ENCODE peak calls at places on chromosomes 13 and 19, in five cellular contexts. One of them, this sample, is unnamed.

GRCh38 chr13:112066624-112067004 is 335 bp upstream of the SOX1 start:
- DNase-seq in RPMI7951: no peak
- DNase-seq in activated naive CD4-positive, alpha-beta T cell: no peak
- DNase-seq in brain microvascular endothelial cell: no peak
- DNase-seq in NCI-H146: peak
- DNase-seq in this sample: no peak

GRCh38 chr19:34573226-34573864 is 91.8 kb downstream of the WTIP start:
- DNase-seq in RPMI7951: no peak
- DNase-seq in activated naive CD4-positive, alpha-beta T cell: no peak
- DNase-seq in brain microvascular endothelial cell: no peak
- DNase-seq in NCI-H146: no peak
- DNase-seq in this sample: no peak

GRCh38 chr13:26011996-26012688 is 39.7 kb downstream of the SHISA2 start:
- DNase-seq in RPMI7951: peak
- DNase-seq in activated naive CD4-positive, alpha-beta T cell: no peak
- DNase-seq in brain microvascular endothelial cell: no peak
- DNase-seq in NCI-H146: no peak
- DNase-seq in this sample: no peak

GRCh38 chr13:39961036-39961435 is 305.6 kb downstream of the COG6 start:
- DNase-seq in RPMI7951: no peak
- DNase-seq in activated naive CD4-positive, alpha-beta T cell: no peak
- DNase-seq in brain microvascular endothelial cell: peak
- DNase-seq in NCI-H146: no peak
- DNase-seq in this sample: no peak

GRCh38 chr19:14519860-14520407 is 1.7 kb upstream of the DNAJB1 start:
- DNase-seq in RPMI7951: peak
- DNase-seq in activated naive CD4-positive, alpha-beta T cell: no peak
- DNase-seq in brain microvascular endothelial cell: no peak
- DNase-seq in NCI-H146: no peak
- DNase-seq in this sample: no peak

GRCh38 chr19:35901055-35901644 is 810 bp upstream of the NFKBID start:
- DNase-seq in RPMI7951: peak
- DNase-seq in activated naive CD4-positive, alpha-beta T cell: no peak
- DNase-seq in brain microvascular endothelial cell: peak
- DNase-seq in NCI-H146: no peak
- DNase-seq in this sample: no peak

GRCh38 chr13:76944457-76944856 is 3.9 kb upstream of the ACOD1 start:
- DNase-seq in RPMI7951: peak
- DNase-seq in activated naive CD4-positive, alpha-beta T cell: no peak
- DNase-seq in brain microvascular endothelial cell: peak
- DNase-seq in NCI-H146: no peak
- DNase-seq in this sample: no peak

GRCh38 chr13:28636078-28636477 is 22.9 kb upstream of the POMP start:
- DNase-seq in RPMI7951: no peak
- DNase-seq in activated naive CD4-positive, alpha-beta T cell: no peak
- DNase-seq in brain microvascular endothelial cell: no peak
- DNase-seq in NCI-H146: no peak
- DNase-seq in this sample: no peak

GRCh38 chr13:36859259-36859658 is 40.2 kb downstream of the RFXAP start:
- DNase-seq in RPMI7951: no peak
- DNase-seq in activated naive CD4-positive, alpha-beta T cell: no peak
- DNase-seq in brain microvascular endothelial cell: no peak
- DNase-seq in NCI-H146: no peak
- DNase-seq in this sample: no peak

GRCh38 chr13:113591750-113592149 is 7.2 kb downstream of the TFDP1 start:
- DNase-seq in RPMI7951: no peak
- DNase-seq in activated naive CD4-positive, alpha-beta T cell: no peak
- DNase-seq in brain microvascular endothelial cell: no peak
- DNase-seq in NCI-H146: no peak
- DNase-seq in this sample: peak

GRCh38 chr13:23563085-23563484 is 7.1 kb upstream of the TNFRSF19 start:
- DNase-seq in RPMI7951: no peak
- DNase-seq in activated naive CD4-positive, alpha-beta T cell: no peak
- DNase-seq in brain microvascular endothelial cell: no peak
- DNase-seq in NCI-H146: no peak
- DNase-seq in this sample: no peak

GRCh38 chr13:114027046-114027760 is 53.3 kb upstream of the C13orf46 start:
- DNase-seq in RPMI7951: no peak
- DNase-seq in activated naive CD4-positive, alpha-beta T cell: no peak
- DNase-seq in brain microvascular endothelial cell: no peak
- DNase-seq in NCI-H146: no peak
- DNase-seq in this sample: no peak

GRCh38 chr19:12623361-12624031 is 12.8 kb downstream of the ZNF791 start:
- DNase-seq in RPMI7951: no peak
- DNase-seq in activated naive CD4-positive, alpha-beta T cell: no peak
- DNase-seq in brain microvascular endothelial cell: no peak
- DNase-seq in NCI-H146: no peak
- DNase-seq in this sample: no peak

GRCh38 chr13:26062853-26063444 is 11.1 kb upstream of the SHISA2 start:
- DNase-seq in RPMI7951: peak
- DNase-seq in activated naive CD4-positive, alpha-beta T cell: no peak
- DNase-seq in brain microvascular endothelial cell: peak
- DNase-seq in NCI-H146: peak
- DNase-seq in this sample: no peak

GRCh38 chr13:50387124-50387581 is 371.9 kb downstream of the KCNRG start:
- DNase-seq in RPMI7951: peak
- DNase-seq in activated naive CD4-positive, alpha-beta T cell: no peak
- DNase-seq in brain microvascular endothelial cell: no peak
- DNase-seq in NCI-H146: peak
- DNase-seq in this sample: peak

GRCh38 chr19:45404557-45405434 is at the start of gene PPP1R13L:
- DNase-seq in RPMI7951: peak
- DNase-seq in activated naive CD4-positive, alpha-beta T cell: no peak
- DNase-seq in brain microvascular endothelial cell: peak
- DNase-seq in NCI-H146: peak
- DNase-seq in this sample: peak

GRCh38 chr13:96661612-96662011 is 332.7 kb downstream of the OXGR1 start:
- DNase-seq in RPMI7951: no peak
- DNase-seq in activated naive CD4-positive, alpha-beta T cell: no peak
- DNase-seq in brain microvascular endothelial cell: no peak
- DNase-seq in NCI-H146: no peak
- DNase-seq in this sample: no peak

GRCh38 chr13:70893832-70894231 is 785.6 kb upstream of the KLHL1 start:
- DNase-seq in RPMI7951: no peak
- DNase-seq in activated naive CD4-positive, alpha-beta T cell: no peak
- DNase-seq in brain microvascular endothelial cell: peak
- DNase-seq in NCI-H146: no peak
- DNase-seq in this sample: no peak

GRCh38 chr19:19149402-19149801 is 11.1 kb upstream of the TMEM161A start:
- DNase-seq in RPMI7951: no peak
- DNase-seq in activated naive CD4-positive, alpha-beta T cell: no peak
- DNase-seq in brain microvascular endothelial cell: no peak
- DNase-seq in NCI-H146: no peak
- DNase-seq in this sample: no peak

GRCh38 chr13:30319703-30320102 is 12.4 kb upstream of the KATNAL1 start:
- DNase-seq in RPMI7951: peak
- DNase-seq in activated naive CD4-positive, alpha-beta T cell: no peak
- DNase-seq in brain microvascular endothelial cell: no peak
- DNase-seq in NCI-H146: no peak
- DNase-seq in this sample: no peak

GRCh38 chr19:42290523-42291436 is 11.2 kb upstream of the PRR19 start:
- DNase-seq in RPMI7951: peak
- DNase-seq in activated naive CD4-positive, alpha-beta T cell: no peak
- DNase-seq in brain microvascular endothelial cell: no peak
- DNase-seq in NCI-H146: no peak
- DNase-seq in this sample: no peak

GRCh38 chr19:1336079-1336684 is 47.5 kb upstream of the NDUFS7 start:
- DNase-seq in RPMI7951: no peak
- DNase-seq in activated naive CD4-positive, alpha-beta T cell: no peak
- DNase-seq in brain microvascular endothelial cell: no peak
- DNase-seq in NCI-H146: no peak
- DNase-seq in this sample: no peak

GRCh38 chr13:95027638-95028037 is 273.6 kb downstream of the ABCC4 start:
- DNase-seq in RPMI7951: no peak
- DNase-seq in activated naive CD4-positive, alpha-beta T cell: no peak
- DNase-seq in brain microvascular endothelial cell: no peak
- DNase-seq in NCI-H146: no peak
- DNase-seq in this sample: no peak

GRCh38 chr19:50500060-50500752 is 10.8 kb downstream of the JOSD2 start:
- DNase-seq in RPMI7951: no peak
- DNase-seq in activated naive CD4-positive, alpha-beta T cell: no peak
- DNase-seq in brain microvascular endothelial cell: no peak
- DNase-seq in NCI-H146: peak
- DNase-seq in this sample: no peak

GRCh38 chr13:30333601-30334000 is 26.2 kb upstream of the KATNAL1 start:
- DNase-seq in RPMI7951: no peak
- DNase-seq in activated naive CD4-positive, alpha-beta T cell: no peak
- DNase-seq in brain microvascular endothelial cell: no peak
- DNase-seq in NCI-H146: no peak
- DNase-seq in this sample: no peak

GRCh38 chr19:10289836-10290438 is at the start of gene ICAM5:
- DNase-seq in RPMI7951: peak
- DNase-seq in activated naive CD4-positive, alpha-beta T cell: no peak
- DNase-seq in brain microvascular endothelial cell: no peak
- DNase-seq in NCI-H146: peak
- DNase-seq in this sample: no peak

GRCh38 chr13:33285420-33286124 is at the start of gene STARD13:
- DNase-seq in RPMI7951: peak
- DNase-seq in activated naive CD4-positive, alpha-beta T cell: no peak
- DNase-seq in brain microvascular endothelial cell: peak
- DNase-seq in NCI-H146: peak
- DNase-seq in this sample: peak

GRCh38 chr13:92197669-92198068 is 799.2 kb downstream of the GPC5 start:
- DNase-seq in RPMI7951: peak
- DNase-seq in activated naive CD4-positive, alpha-beta T cell: no peak
- DNase-seq in brain microvascular endothelial cell: peak
- DNase-seq in NCI-H146: no peak
- DNase-seq in this sample: no peak

GRCh38 chr19:18317998-18318800 is 4.7 kb downstream of the LSM4 start:
- DNase-seq in RPMI7951: no peak
- DNase-seq in activated naive CD4-positive, alpha-beta T cell: no peak
- DNase-seq in brain microvascular endothelial cell: no peak
- DNase-seq in NCI-H146: no peak
- DNase-seq in this sample: no peak

GRCh38 chr19:47111682-47112165 is 1.9 kb downstream of the ZC3H4 start:
- DNase-seq in RPMI7951: no peak
- DNase-seq in activated naive CD4-positive, alpha-beta T cell: no peak
- DNase-seq in brain microvascular endothelial cell: no peak
- DNase-seq in NCI-H146: no peak
- DNase-seq in this sample: no peak

GRCh38 chr13:20672772-20673171 is 30.7 kb upstream of the IL17D start:
- DNase-seq in RPMI7951: no peak
- DNase-seq in activated naive CD4-positive, alpha-beta T cell: no peak
- DNase-seq in brain microvascular endothelial cell: no peak
- DNase-seq in NCI-H146: no peak
- DNase-seq in this sample: no peak

GRCh38 chr13:51520524-51520923 is 63.7 kb upstream of the WDFY2 start:
- DNase-seq in RPMI7951: peak
- DNase-seq in activated naive CD4-positive, alpha-beta T cell: no peak
- DNase-seq in brain microvascular endothelial cell: peak
- DNase-seq in NCI-H146: no peak
- DNase-seq in this sample: no peak

GRCh38 chr19:53424968-53425597 is 6.7 kb upstream of the ZNF761 start:
- DNase-seq in RPMI7951: peak
- DNase-seq in activated naive CD4-positive, alpha-beta T cell: peak
- DNase-seq in brain microvascular endothelial cell: peak
- DNase-seq in NCI-H146: peak
- DNase-seq in this sample: peak

GRCh38 chr13:44015808-44016207 is 136.1 kb downstream of the LACC1 start:
- DNase-seq in RPMI7951: no peak
- DNase-seq in activated naive CD4-positive, alpha-beta T cell: no peak
- DNase-seq in brain microvascular endothelial cell: no peak
- DNase-seq in NCI-H146: no peak
- DNase-seq in this sample: no peak

GRCh38 chr13:59673301-59673700 is 490.4 kb downstream of the DIAPH3 start:
- DNase-seq in RPMI7951: no peak
- DNase-seq in activated naive CD4-positive, alpha-beta T cell: no peak
- DNase-seq in brain microvascular endothelial cell: no peak
- DNase-seq in NCI-H146: no peak
- DNase-seq in this sample: no peak

GRCh38 chr13:50991624-50992610 is 82.3 kb downstream of the RNASEH2B start:
- DNase-seq in RPMI7951: no peak
- DNase-seq in activated naive CD4-positive, alpha-beta T cell: no peak
- DNase-seq in brain microvascular endothelial cell: no peak
- DNase-seq in NCI-H146: no peak
- DNase-seq in this sample: no peak

GRCh38 chr13:113936566-113936965 is 37.3 kb downstream of the C13orf46 start:
- DNase-seq in RPMI7951: no peak
- DNase-seq in activated naive CD4-positive, alpha-beta T cell: no peak
- DNase-seq in brain microvascular endothelial cell: no peak
- DNase-seq in NCI-H146: no peak
- DNase-seq in this sample: no peak

GRCh38 chr13:31556376-31556775 is 182.9 kb upstream of the RXFP2 start:
- DNase-seq in RPMI7951: peak
- DNase-seq in activated naive CD4-positive, alpha-beta T cell: no peak
- DNase-seq in brain microvascular endothelial cell: peak
- DNase-seq in NCI-H146: no peak
- DNase-seq in this sample: no peak

This sample was measured in ascending aorta.